ENCODE peak calls at places on chromosomes 1 and 21, in nine cellular contexts. One of them, this sample, is unnamed.
A peak's percentile ranks its signal among the peaks of the same experiment; 100 is the strongest.

GRCh38 chr1:237071641-237072420 is 29.8 kb downstream of the RYR2 start:
- DNase-seq in C1 segment of cervical spinal cord: no peak
- DNase-seq in OCI-LY7: no peak
- DNase-seq in fibroblast of pulmonary artery: no peak
- DNase-seq in T follicular helper cell: no peak
- DNase-seq in AML-193: no peak
- DNase-seq in AG09309: no peak
- DNase-seq in DMS 273 treated with DMSO at 0.1 percent for 48 hours: no peak
- DNase-seq in adrenal gland: no peak
- DNase-seq in this sample: no peak

GRCh38 chr1:27602510-27603319 is 1.2 kb downstream of the AHDC1 start:
- DNase-seq in C1 segment of cervical spinal cord: no peak
- DNase-seq in OCI-LY7: peak; percentile 47
- DNase-seq in fibroblast of pulmonary artery: no peak
- DNase-seq in T follicular helper cell: peak; percentile 33
- DNase-seq in AML-193: no peak
- DNase-seq in AG09309: no peak
- DNase-seq in DMS 273 treated with DMSO at 0.1 percent for 48 hours: no peak
- DNase-seq in adrenal gland: peak; percentile 76
- DNase-seq in this sample: peak; percentile 41

GRCh38 chr1:184408580-184408979 is 21.8 kb downstream of the C1orf21 start:
- DNase-seq in C1 segment of cervical spinal cord: no peak
- DNase-seq in OCI-LY7: no peak
- DNase-seq in fibroblast of pulmonary artery: no peak
- DNase-seq in T follicular helper cell: no peak
- DNase-seq in AML-193: no peak
- DNase-seq in AG09309: no peak
- DNase-seq in DMS 273 treated with DMSO at 0.1 percent for 48 hours: no peak
- DNase-seq in adrenal gland: no peak
- DNase-seq in this sample: peak; percentile 11

GRCh38 chr1:88608139-88608943 is 75.7 kb upstream of the PKN2 start:
- DNase-seq in C1 segment of cervical spinal cord: no peak
- DNase-seq in OCI-LY7: peak; percentile 36
- DNase-seq in fibroblast of pulmonary artery: peak; percentile 54
- DNase-seq in T follicular helper cell: no peak
- DNase-seq in AML-193: peak; percentile 50
- DNase-seq in AG09309: no peak
- DNase-seq in DMS 273 treated with DMSO at 0.1 percent for 48 hours: no peak
- DNase-seq in adrenal gland: no peak
- DNase-seq in this sample: peak; percentile 56

GRCh38 chr1:235327559-235328270 is at the start of gene ARID4B:
- DNase-seq in C1 segment of cervical spinal cord: peak; percentile 55
- DNase-seq in OCI-LY7: no peak
- DNase-seq in fibroblast of pulmonary artery: no peak
- DNase-seq in T follicular helper cell: no peak
- DNase-seq in AML-193: no peak
- DNase-seq in AG09309: no peak
- DNase-seq in DMS 273 treated with DMSO at 0.1 percent for 48 hours: no peak
- DNase-seq in adrenal gland: no peak
- DNase-seq in this sample: no peak

GRCh38 chr1:178536329-178536728 is 23.4 kb downstream of the TEX35 start:
- DNase-seq in C1 segment of cervical spinal cord: no peak
- DNase-seq in OCI-LY7: no peak
- DNase-seq in fibroblast of pulmonary artery: no peak
- DNase-seq in T follicular helper cell: no peak
- DNase-seq in AML-193: no peak
- DNase-seq in AG09309: no peak
- DNase-seq in DMS 273 treated with DMSO at 0.1 percent for 48 hours: no peak
- DNase-seq in adrenal gland: no peak
- DNase-seq in this sample: no peak

GRCh38 chr1:113860891-113861290 is 10.6 kb downstream of the PTPN22 start:
- DNase-seq in C1 segment of cervical spinal cord: no peak
- DNase-seq in OCI-LY7: no peak
- DNase-seq in fibroblast of pulmonary artery: peak; percentile 87
- DNase-seq in T follicular helper cell: no peak
- DNase-seq in AML-193: no peak
- DNase-seq in AG09309: peak; percentile 33
- DNase-seq in DMS 273 treated with DMSO at 0.1 percent for 48 hours: no peak
- DNase-seq in adrenal gland: no peak
- DNase-seq in this sample: peak; percentile 85

GRCh38 chr1:5895446-5896406 is 96.5 kb downstream of the NPHP4 start:
- DNase-seq in C1 segment of cervical spinal cord: no peak
- DNase-seq in OCI-LY7: no peak
- DNase-seq in fibroblast of pulmonary artery: no peak
- DNase-seq in T follicular helper cell: no peak
- DNase-seq in AML-193: no peak
- DNase-seq in AG09309: no peak
- DNase-seq in DMS 273 treated with DMSO at 0.1 percent for 48 hours: no peak
- DNase-seq in adrenal gland: no peak
- DNase-seq in this sample: no peak

GRCh38 chr1:12451560-12451900 is 166.5 kb downstream of the DHRS3 start:
- DNase-seq in C1 segment of cervical spinal cord: no peak
- DNase-seq in OCI-LY7: no peak
- DNase-seq in fibroblast of pulmonary artery: no peak
- DNase-seq in T follicular helper cell: no peak
- DNase-seq in AML-193: no peak
- DNase-seq in AG09309: no peak
- DNase-seq in DMS 273 treated with DMSO at 0.1 percent for 48 hours: no peak
- DNase-seq in adrenal gland: no peak
- DNase-seq in this sample: no peak

GRCh38 chr1:71861022-71861421 is 421.3 kb downstream of the NEGR1 start:
- DNase-seq in C1 segment of cervical spinal cord: no peak
- DNase-seq in OCI-LY7: no peak
- DNase-seq in fibroblast of pulmonary artery: peak; percentile 21
- DNase-seq in T follicular helper cell: no peak
- DNase-seq in AML-193: peak; percentile 60
- DNase-seq in AG09309: peak; percentile 50
- DNase-seq in DMS 273 treated with DMSO at 0.1 percent for 48 hours: no peak
- DNase-seq in adrenal gland: no peak
- DNase-seq in this sample: no peak

GRCh38 chr21:30434033-30434631 is 4.1 kb downstream of the KRTAP13-4 start:
- DNase-seq in C1 segment of cervical spinal cord: no peak
- DNase-seq in OCI-LY7: peak; percentile 23
- DNase-seq in fibroblast of pulmonary artery: peak; percentile 42
- DNase-seq in T follicular helper cell: no peak
- DNase-seq in AML-193: peak; percentile 30
- DNase-seq in AG09309: no peak
- DNase-seq in DMS 273 treated with DMSO at 0.1 percent for 48 hours: no peak
- DNase-seq in adrenal gland: no peak
- DNase-seq in this sample: peak; percentile 51

GRCh38 chr1:39816431-39817090 is 27.9 kb upstream of the BMP8B start:
- DNase-seq in C1 segment of cervical spinal cord: peak; percentile 50
- DNase-seq in OCI-LY7: peak; percentile 77
- DNase-seq in fibroblast of pulmonary artery: peak; percentile 64
- DNase-seq in T follicular helper cell: peak; percentile 51
- DNase-seq in AML-193: peak; percentile 51
- DNase-seq in AG09309: peak; percentile 37
- DNase-seq in DMS 273 treated with DMSO at 0.1 percent for 48 hours: peak; percentile 98
- DNase-seq in adrenal gland: peak; percentile 35
- DNase-seq in this sample: peak; percentile 72

GRCh38 chr1:56671542-56671941 is 26.4 kb downstream of the PRKAA2 start:
- DNase-seq in C1 segment of cervical spinal cord: no peak
- DNase-seq in OCI-LY7: no peak
- DNase-seq in fibroblast of pulmonary artery: no peak
- DNase-seq in T follicular helper cell: no peak
- DNase-seq in AML-193: no peak
- DNase-seq in AG09309: no peak
- DNase-seq in DMS 273 treated with DMSO at 0.1 percent for 48 hours: no peak
- DNase-seq in adrenal gland: no peak
- DNase-seq in this sample: no peak

GRCh38 chr1:17437260-17438175 is 2.0 kb downstream of the RCC2 start:
- DNase-seq in C1 segment of cervical spinal cord: no peak
- DNase-seq in OCI-LY7: peak; percentile 73
- DNase-seq in fibroblast of pulmonary artery: peak; percentile 44
- DNase-seq in T follicular helper cell: peak; percentile 30
- DNase-seq in AML-193: peak; percentile 5
- DNase-seq in AG09309: no peak
- DNase-seq in DMS 273 treated with DMSO at 0.1 percent for 48 hours: no peak
- DNase-seq in adrenal gland: peak; percentile 29
- DNase-seq in this sample: peak; percentile 46

GRCh38 chr21:40623550-40623949 is 223.4 kb downstream of the DSCAM start:
- DNase-seq in C1 segment of cervical spinal cord: no peak
- DNase-seq in OCI-LY7: no peak
- DNase-seq in fibroblast of pulmonary artery: no peak
- DNase-seq in T follicular helper cell: no peak
- DNase-seq in AML-193: no peak
- DNase-seq in AG09309: no peak
- DNase-seq in DMS 273 treated with DMSO at 0.1 percent for 48 hours: no peak
- DNase-seq in adrenal gland: no peak
- DNase-seq in this sample: no peak

GRCh38 chr21:16594191-16594590 is 864.4 kb downstream of the USP25 start:
- DNase-seq in C1 segment of cervical spinal cord: no peak
- DNase-seq in OCI-LY7: no peak
- DNase-seq in fibroblast of pulmonary artery: no peak
- DNase-seq in T follicular helper cell: no peak
- DNase-seq in AML-193: no peak
- DNase-seq in AG09309: no peak
- DNase-seq in DMS 273 treated with DMSO at 0.1 percent for 48 hours: no peak
- DNase-seq in adrenal gland: no peak
- DNase-seq in this sample: no peak

GRCh38 chr21:46153259-46154154 is 1.9 kb downstream of the FTCD start:
- DNase-seq in C1 segment of cervical spinal cord: no peak
- DNase-seq in OCI-LY7: peak; percentile 14
- DNase-seq in fibroblast of pulmonary artery: peak; percentile 60
- DNase-seq in T follicular helper cell: peak; percentile 20
- DNase-seq in AML-193: peak; percentile 6
- DNase-seq in AG09309: no peak
- DNase-seq in DMS 273 treated with DMSO at 0.1 percent for 48 hours: no peak
- DNase-seq in adrenal gland: peak; percentile 74
- DNase-seq in this sample: peak; percentile 69

GRCh38 chr21:41895643-41896493 is 16.7 kb upstream of the PRDM15 start:
- DNase-seq in C1 segment of cervical spinal cord: no peak
- DNase-seq in OCI-LY7: peak; percentile 46
- DNase-seq in fibroblast of pulmonary artery: no peak
- DNase-seq in T follicular helper cell: no peak
- DNase-seq in AML-193: no peak
- DNase-seq in AG09309: no peak
- DNase-seq in DMS 273 treated with DMSO at 0.1 percent for 48 hours: no peak
- DNase-seq in adrenal gland: no peak
- DNase-seq in this sample: peak; percentile 23

GRCh38 chr21:38443110-38443509 is 55.2 kb downstream of the ERG start:
- DNase-seq in C1 segment of cervical spinal cord: no peak
- DNase-seq in OCI-LY7: no peak
- DNase-seq in fibroblast of pulmonary artery: no peak
- DNase-seq in T follicular helper cell: no peak
- DNase-seq in AML-193: no peak
- DNase-seq in AG09309: no peak
- DNase-seq in DMS 273 treated with DMSO at 0.1 percent for 48 hours: no peak
- DNase-seq in adrenal gland: no peak
- DNase-seq in this sample: no peak

GRCh38 chr1:6349254-6349943 is 44.2 kb downstream of the ACOT7 start:
- DNase-seq in C1 segment of cervical spinal cord: no peak
- DNase-seq in OCI-LY7: no peak
- DNase-seq in fibroblast of pulmonary artery: no peak
- DNase-seq in T follicular helper cell: no peak
- DNase-seq in AML-193: no peak
- DNase-seq in AG09309: no peak
- DNase-seq in DMS 273 treated with DMSO at 0.1 percent for 48 hours: no peak
- DNase-seq in adrenal gland: no peak
- DNase-seq in this sample: no peak

GRCh38 chr1:214337536-214337935 is 56.6 kb downstream of the SMYD2 start:
- DNase-seq in C1 segment of cervical spinal cord: no peak
- DNase-seq in OCI-LY7: no peak
- DNase-seq in fibroblast of pulmonary artery: peak; percentile 85
- DNase-seq in T follicular helper cell: no peak
- DNase-seq in AML-193: no peak
- DNase-seq in AG09309: no peak
- DNase-seq in DMS 273 treated with DMSO at 0.1 percent for 48 hours: no peak
- DNase-seq in adrenal gland: no peak
- DNase-seq in this sample: peak; percentile 84

GRCh38 chr1:41314781-41315481 is 46.3 kb upstream of the FOXO6 start:
- DNase-seq in C1 segment of cervical spinal cord: no peak
- DNase-seq in OCI-LY7: no peak
- DNase-seq in fibroblast of pulmonary artery: peak; percentile 74
- DNase-seq in T follicular helper cell: no peak
- DNase-seq in AML-193: no peak
- DNase-seq in AG09309: no peak
- DNase-seq in DMS 273 treated with DMSO at 0.1 percent for 48 hours: peak; percentile 99
- DNase-seq in adrenal gland: no peak
- DNase-seq in this sample: peak; percentile 16

GRCh38 chr1:209220048-209220524 is 363.4 kb upstream of the CAMK1G start:
- DNase-seq in C1 segment of cervical spinal cord: no peak
- DNase-seq in OCI-LY7: no peak
- DNase-seq in fibroblast of pulmonary artery: no peak
- DNase-seq in T follicular helper cell: no peak
- DNase-seq in AML-193: no peak
- DNase-seq in AG09309: no peak
- DNase-seq in DMS 273 treated with DMSO at 0.1 percent for 48 hours: no peak
- DNase-seq in adrenal gland: no peak
- DNase-seq in this sample: no peak

GRCh38 chr1:223188618-223189356 is 45.7 kb upstream of the TLR5 start:
- DNase-seq in C1 segment of cervical spinal cord: no peak
- DNase-seq in OCI-LY7: no peak
- DNase-seq in fibroblast of pulmonary artery: no peak
- DNase-seq in T follicular helper cell: no peak
- DNase-seq in AML-193: no peak
- DNase-seq in AG09309: no peak
- DNase-seq in DMS 273 treated with DMSO at 0.1 percent for 48 hours: no peak
- DNase-seq in adrenal gland: no peak
- DNase-seq in this sample: no peak

GRCh38 chr1:30515746-30516504 is 207.5 kb downstream of the MATN1 start:
- DNase-seq in C1 segment of cervical spinal cord: no peak
- DNase-seq in OCI-LY7: no peak
- DNase-seq in fibroblast of pulmonary artery: no peak
- DNase-seq in T follicular helper cell: no peak
- DNase-seq in AML-193: no peak
- DNase-seq in AG09309: no peak
- DNase-seq in DMS 273 treated with DMSO at 0.1 percent for 48 hours: no peak
- DNase-seq in adrenal gland: no peak
- DNase-seq in this sample: no peak

GRCh38 chr1:4796999-4797375 is 142.6 kb downstream of the AJAP1 start:
- DNase-seq in C1 segment of cervical spinal cord: no peak
- DNase-seq in OCI-LY7: peak; percentile 36
- DNase-seq in fibroblast of pulmonary artery: no peak
- DNase-seq in T follicular helper cell: no peak
- DNase-seq in AML-193: no peak
- DNase-seq in AG09309: no peak
- DNase-seq in DMS 273 treated with DMSO at 0.1 percent for 48 hours: no peak
- DNase-seq in adrenal gland: no peak
- DNase-seq in this sample: no peak

GRCh38 chr1:223618680-223619079 is 46.8 kb downstream of the CAPN8 start:
- DNase-seq in C1 segment of cervical spinal cord: no peak
- DNase-seq in OCI-LY7: no peak
- DNase-seq in fibroblast of pulmonary artery: no peak
- DNase-seq in T follicular helper cell: no peak
- DNase-seq in AML-193: no peak
- DNase-seq in AG09309: no peak
- DNase-seq in DMS 273 treated with DMSO at 0.1 percent for 48 hours: no peak
- DNase-seq in adrenal gland: no peak
- DNase-seq in this sample: no peak

GRCh38 chr1:30727796-30728195 is 4.4 kb upstream of the MATN1 start:
- DNase-seq in C1 segment of cervical spinal cord: no peak
- DNase-seq in OCI-LY7: no peak
- DNase-seq in fibroblast of pulmonary artery: peak; percentile 63
- DNase-seq in T follicular helper cell: no peak
- DNase-seq in AML-193: no peak
- DNase-seq in AG09309: no peak
- DNase-seq in DMS 273 treated with DMSO at 0.1 percent for 48 hours: no peak
- DNase-seq in adrenal gland: peak; percentile 43
- DNase-seq in this sample: peak; percentile 52

GRCh38 chr1:214525535-214526019 is 25.8 kb downstream of the PTPN14 start:
- DNase-seq in C1 segment of cervical spinal cord: no peak
- DNase-seq in OCI-LY7: no peak
- DNase-seq in fibroblast of pulmonary artery: no peak
- DNase-seq in T follicular helper cell: no peak
- DNase-seq in AML-193: no peak
- DNase-seq in AG09309: no peak
- DNase-seq in DMS 273 treated with DMSO at 0.1 percent for 48 hours: no peak
- DNase-seq in adrenal gland: no peak
- DNase-seq in this sample: peak; percentile 57

GRCh38 chr1:33334081-33334552 is 13.2 kb upstream of the A3GALT2 start:
- DNase-seq in C1 segment of cervical spinal cord: no peak
- DNase-seq in OCI-LY7: no peak
- DNase-seq in fibroblast of pulmonary artery: peak; percentile 52
- DNase-seq in T follicular helper cell: no peak
- DNase-seq in AML-193: no peak
- DNase-seq in AG09309: no peak
- DNase-seq in DMS 273 treated with DMSO at 0.1 percent for 48 hours: no peak
- DNase-seq in adrenal gland: peak; percentile 82
- DNase-seq in this sample: peak; percentile 84

GRCh38 chr1:204204944-204205343 is 8.7 kb upstream of the KISS1 start:
- DNase-seq in C1 segment of cervical spinal cord: no peak
- DNase-seq in OCI-LY7: no peak
- DNase-seq in fibroblast of pulmonary artery: no peak
- DNase-seq in T follicular helper cell: no peak
- DNase-seq in AML-193: no peak
- DNase-seq in AG09309: no peak
- DNase-seq in DMS 273 treated with DMSO at 0.1 percent for 48 hours: no peak
- DNase-seq in adrenal gland: no peak
- DNase-seq in this sample: no peak